ENCODE peak calls at places on chromosomes 12 and 14, in four cellular contexts. D, R, G and W are unnamed samples.

GRCh38 chr14:103220134-103220981 is 97.1 kb downstream of the TNFAIP2 start:
- DNase-seq in R (peak; percentile 40), D (no peak), G (peak; percentile 60), W (no peak)

GRCh38 chr12:10119072-10119471 is 10.9 kb downstream of the CLEC7A start:
- DNase-seq in D (no peak), G (no peak), R (peak; percentile 37), W (no peak)

GRCh38 chr12:122979908-122980191 is 631 bp upstream of the ARL6IP4 start:
- DNase-seq in D (no peak), G (no peak), R (peak; percentile 38), W (peak; percentile 79)

GRCh38 chr14:75604979-75605825 is 26.8 kb downstream of the FLVCR2 start:
- DNase-seq in D (no peak), R (no peak), G (no peak), W (no peak)

GRCh38 chr14:38553586-38553985 is 297.7 kb upstream of the CLEC14A start:
- DNase-seq in D (no peak), R (peak; percentile 92), G (no peak), W (no peak)

GRCh38 chr14:61493239-61493638 is 171.9 kb downstream of the PRKCH start:
- DNase-seq in R (peak; percentile 94), D (no peak), G (no peak), W (no peak)

GRCh38 chr14:31951638-31951964 is 125.5 kb upstream of the ARHGAP5 start:
- DNase-seq in G (no peak), R (no peak), D (no peak), W (no peak)

GRCh38 chr12:64450711-64451486 is 1.0 kb upstream of the TBK1 start:
- DNase-seq in G (peak; percentile 57), D (no peak), R (peak; percentile 45), W (peak; percentile 44)

GRCh38 chr12:82057770-82058169 is 298.6 kb upstream of the PPFIA2 start:
- DNase-seq in D (peak; percentile 69), G (no peak), R (no peak), W (no peak)

GRCh38 chr12:19138551-19139344 is 9.2 kb downstream of the PLEKHA5 start:
- DNase-seq in R (peak; percentile 69), D (no peak), G (no peak), W (no peak)

GRCh38 chr14:75411194-75411552 is 16.6 kb upstream of the JDP2 start:
- DNase-seq in D (no peak), G (no peak), R (no peak), W (no peak)

GRCh38 chr14:98144964-98145363 is 1127.0 kb downstream of the BCL11B start:
- DNase-seq in D (no peak), G (no peak), R (peak; percentile 2), W (no peak)

GRCh38 chr14:35807131-35807961 is 1.7 kb downstream of the RALGAPA1 start:
- DNase-seq in G (no peak), D (no peak), R (peak; percentile 4), W (no peak)

GRCh38 chr14:35808076-35808657 is 928 bp downstream of the RALGAPA1 start:
- DNase-seq in D (no peak), G (peak; percentile 73), R (peak; percentile 69), W (peak; percentile 38)

GRCh38 chr14:35806006-35806907 is 2.8 kb downstream of the RALGAPA1 start:
- DNase-seq in R (no peak), D (no peak), G (no peak), W (no peak)

GRCh38 chr14:35810963-35811362 is 1.9 kb upstream of the RALGAPA1 start:
- DNase-seq in D (no peak), R (no peak), G (no peak), W (no peak)

DNA sequence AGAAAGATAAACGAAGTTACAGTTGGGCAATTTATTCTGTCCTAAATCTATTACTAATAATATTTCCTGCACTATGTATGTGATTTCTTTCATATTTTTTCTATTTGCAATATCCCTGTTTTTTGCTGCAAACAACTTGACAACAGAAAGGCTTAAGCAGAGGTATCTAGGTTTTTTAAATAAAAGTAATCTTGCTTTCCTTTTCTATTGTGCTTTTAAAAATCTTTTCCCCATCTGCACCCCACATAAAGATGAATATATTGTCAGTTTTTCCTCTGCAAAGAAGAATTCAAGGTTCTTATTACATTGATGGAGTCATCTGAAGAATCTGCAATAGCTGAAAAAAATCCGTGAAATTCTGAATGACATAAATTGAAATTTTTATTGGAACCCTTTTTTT is 502 bp upstream of the RALGAPA1 start:
- DNase-seq in D (no peak), R (no peak), G (no peak), W (no peak)
- H3K4me2 ChIP-seq in D (peak overlapping the region; percentile 93), R (no peak overlapping the region), G (no peak overlapping the region), W (peak overlapping the region; percentile 34)

DNA sequence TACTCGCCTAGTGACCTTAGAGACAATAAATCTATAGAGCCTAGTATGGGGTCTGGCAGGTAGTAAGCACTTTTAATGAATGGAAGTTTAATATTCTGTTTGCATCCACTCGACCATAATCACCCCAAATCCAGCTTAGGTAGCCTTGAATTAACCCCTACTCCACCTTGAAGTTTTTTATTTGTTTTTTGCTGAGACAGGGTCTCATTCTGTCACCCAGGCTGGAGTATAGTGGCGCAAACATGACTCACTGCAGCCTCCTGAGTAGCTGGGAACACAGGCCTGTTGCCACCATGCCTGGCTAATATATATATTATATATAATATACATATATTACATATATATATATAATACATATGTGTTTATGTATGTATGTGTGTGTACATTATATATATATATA is 38.8 kb downstream of the MDM2 start:
- DNase-seq in G (no peak), R (no peak), D (no peak), W (no peak)
- H3K4me2 ChIP-seq in G (no peak overlapping the region), R (no peak overlapping the region), D (no peak overlapping the region), W (no peak overlapping the region)

GRCh38 chr12:14395059-14395778 is 29.7 kb downstream of the ATF7IP start:
- DNase-seq in R (no peak), G (no peak), D (no peak), W (peak; percentile 64)
- H3K4me2 ChIP-seq in R (no peak overlapping the region), G (peak overlapping the region; percentile 21), D (peak overlapping the region; percentile 65), W (peak overlapping the region; percentile 72)

GRCh38 chr12:7934560-7935463 is 1.2 kb downstream of the SLC2A3 start:
- DNase-seq in G (no peak), R (peak; percentile 39), D (no peak), W (no peak)

GRCh38 chr12:7933255-7933726 is 2.7 kb downstream of the SLC2A3 start:
- DNase-seq in G (peak; percentile 97), R (peak; percentile 97), D (peak; percentile 94), W (peak; percentile 92)

GRCh38 chr12:7927470-7927869 is 8.5 kb downstream of the SLC2A3 start:
- DNase-seq in R (no peak), G (no peak), D (no peak), W (no peak)

GRCh38 chr12:7934153-7934552 is 1.8 kb downstream of the SLC2A3 start:
- DNase-seq in G (no peak), D (no peak), R (peak; percentile 36), W (peak; percentile 8)

GRCh38 chr12:7929069-7929792 is 6.8 kb downstream of the SLC2A3 start:
- DNase-seq in R (no peak), G (no peak), D (no peak), W (no peak)
- H3K4me2 ChIP-seq in R (no peak overlapping the region), G (no peak overlapping the region), D (no peak overlapping the region), W (no peak overlapping the region)

GRCh38 chr12:48003226-48004038 is 844 bp downstream of the COL2A1 start:
- DNase-seq in G (peak; percentile 64), R (peak; percentile 12), D (no peak), W (no peak)

GRCh38 chr12:48000878-48001321 is 3.4 kb downstream of the COL2A1 start:
- DNase-seq in D (peak; percentile 1), R (peak; percentile 86), G (peak; percentile 84), W (no peak)

GRCh38 chr12:48002773-48003218 is 1.5 kb downstream of the COL2A1 start:
- DNase-seq in R (peak; percentile 71), G (peak; percentile 66), D (no peak), W (no peak)

GRCh38 chr12:48001426-48002178 is 2.7 kb downstream of the COL2A1 start:
- DNase-seq in G (peak; percentile 83), D (peak; percentile 4), R (peak; percentile 72), W (no peak)

GRCh38 chr12:48002179-48002601 is 2.1 kb downstream of the COL2A1 start:
- DNase-seq in D (no peak), G (peak; percentile 67), R (peak; percentile 31), W (no peak)
- H3K4me2 ChIP-seq in D (peak overlapping the region; percentile 96), G (peak overlapping the region; percentile 98), R (peak overlapping the region; percentile 89), W (no peak overlapping the region)

GRCh38 chr14:51035611-51036192 is 59.2 kb downstream of the TRIM9 start:
- DNase-seq in R (no peak), G (no peak), D (no peak), W (no peak)

GRCh38 chr14:51044961-51045360 is 49.9 kb downstream of the TRIM9 start:
- DNase-seq in G (no peak), R (peak; percentile 14), D (no peak), W (no peak)

GRCh38 chr14:51041117-51041531 is 53.8 kb downstream of the TRIM9 start:
- DNase-seq in D (no peak), R (no peak), G (peak; percentile 33), W (no peak)

GRCh38 chr14:51041853-51042252 is 53.1 kb downstream of the TRIM9 start:
- DNase-seq in D (no peak), R (no peak), G (no peak), W (no peak)

DNA sequence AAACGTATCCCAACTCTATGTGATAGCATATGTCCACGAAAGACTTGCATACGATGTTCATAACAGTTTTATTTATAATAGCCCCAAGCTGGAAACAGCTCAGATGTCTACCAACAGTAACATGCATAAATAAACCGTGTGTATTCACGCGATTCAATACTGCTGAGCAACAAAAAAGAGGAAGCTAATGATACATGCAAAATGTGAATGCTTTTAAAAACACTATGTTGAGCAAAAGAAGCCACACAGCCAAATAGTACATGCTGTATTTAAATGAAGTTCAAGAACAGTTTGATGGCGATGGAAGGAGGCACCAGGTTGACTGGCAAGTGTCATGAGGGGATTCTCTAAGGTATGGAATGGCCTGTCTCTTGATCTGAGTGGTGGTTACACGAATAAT is 55.6 kb downstream of the TRIM9 start:
- DNase-seq in G (no peak), D (no peak), R (no peak), W (peak; percentile 5)
- H3K4me2 ChIP-seq in G (peak overlapping the region; percentile 63), D (no peak overlapping the region), R (no peak overlapping the region), W (no peak overlapping the region)